ENCODE peak calls at places on chromosome 14, in four cellular contexts. One of them, this sample, is unnamed.
A peak's percentile ranks its signal among the peaks of the same experiment; 100 is the strongest.

GRCh38 chr14:61426048-61426447 is 104.7 kb downstream of the PRKCH start:
- DNase-seq in GM12878: no peak
- DNase-seq in EH: no peak
- DNase-seq in activated T-cell treated with anti-CD3 and anti-CD28 coated beads for 1 hour: no peak
- DNase-seq in this sample: no peak

GRCh38 chr14:84403585-84403984 is 1126.4 kb upstream of the FLRT2 start:
- DNase-seq in activated T-cell treated with anti-CD3 and anti-CD28 coated beads for 1 hour: no peak
- DNase-seq in GM12878: no peak
- DNase-seq in EH: no peak
- DNase-seq in this sample: no peak

GRCh38 chr14:52527052-52527451 is 25.3 kb downstream of the TXNDC16 start:
- DNase-seq in EH: no peak
- DNase-seq in activated T-cell treated with anti-CD3 and anti-CD28 coated beads for 1 hour: no peak
- DNase-seq in GM12878: no peak
- DNase-seq in this sample: no peak

GRCh38 chr14:90624228-90624627 is 192.0 kb downstream of the TTC7B start:
- DNase-seq in activated T-cell treated with anti-CD3 and anti-CD28 coated beads for 1 hour: no peak
- DNase-seq in EH: peak; percentile 83
- DNase-seq in GM12878: no peak
- DNase-seq in this sample: no peak

GRCh38 chr14:37090026-37090425 is 82.4 kb downstream of the SLC25A21 start:
- DNase-seq in GM12878: no peak
- DNase-seq in EH: peak; percentile 31
- DNase-seq in activated T-cell treated with anti-CD3 and anti-CD28 coated beads for 1 hour: no peak
- DNase-seq in this sample: no peak

GRCh38 chr14:97077253-97077653 is 280.1 kb downstream of the VRK1 start:
- DNase-seq in EH: no peak
- DNase-seq in activated T-cell treated with anti-CD3 and anti-CD28 coated beads for 1 hour: no peak
- DNase-seq in GM12878: peak; percentile 30
- DNase-seq in this sample: peak; percentile 14

GRCh38 chr14:32354716-32355115 is 25.6 kb downstream of the AKAP6 start:
- DNase-seq in activated T-cell treated with anti-CD3 and anti-CD28 coated beads for 1 hour: no peak
- DNase-seq in EH: no peak
- DNase-seq in GM12878: no peak
- DNase-seq in this sample: no peak

GRCh38 chr14:38150075-38150474 is 57.6 kb upstream of the SSTR1 start:
- DNase-seq in activated T-cell treated with anti-CD3 and anti-CD28 coated beads for 1 hour: no peak
- DNase-seq in GM12878: no peak
- DNase-seq in EH: peak; percentile 12
- DNase-seq in this sample: no peak

GRCh38 chr14:33916663-33917565 is 34.0 kb downstream of the EGLN3 start:
- DNase-seq in EH: peak; percentile 10
- DNase-seq in GM12878: no peak
- DNase-seq in activated T-cell treated with anti-CD3 and anti-CD28 coated beads for 1 hour: no peak
- DNase-seq in this sample: no peak

GRCh38 chr14:79438696-79439342 is 772.5 kb downstream of the DIO2 start:
- DNase-seq in EH: no peak
- DNase-seq in activated T-cell treated with anti-CD3 and anti-CD28 coated beads for 1 hour: no peak
- DNase-seq in GM12878: no peak
- DNase-seq in this sample: no peak

GRCh38 chr14:99910337-99911268 is 117.4 kb downstream of the EML1 start:
- DNase-seq in activated T-cell treated with anti-CD3 and anti-CD28 coated beads for 1 hour: no peak
- DNase-seq in GM12878: no peak
- DNase-seq in EH: peak; percentile 93
- DNase-seq in this sample: no peak

GRCh38 chr14:95784137-95784536 is 70.2 kb upstream of the TCL1A start:
- DNase-seq in activated T-cell treated with anti-CD3 and anti-CD28 coated beads for 1 hour: no peak
- DNase-seq in GM12878: no peak
- DNase-seq in EH: peak; percentile 54
- DNase-seq in this sample: no peak

GRCh38 chr14:50521912-50522341 is 10.4 kb downstream of the MAP4K5 start:
- DNase-seq in GM12878: no peak
- DNase-seq in activated T-cell treated with anti-CD3 and anti-CD28 coated beads for 1 hour: no peak
- DNase-seq in EH: peak; percentile 26
- DNase-seq in this sample: no peak

GRCh38 chr14:94011795-94012194 is 14.3 kb upstream of the OTUB2 start:
- DNase-seq in activated T-cell treated with anti-CD3 and anti-CD28 coated beads for 1 hour: no peak
- DNase-seq in EH: peak; percentile 47
- DNase-seq in GM12878: no peak
- DNase-seq in this sample: no peak

GRCh38 chr14:45519770-45520169 is 266.8 kb upstream of the MIS18BP1 start:
- DNase-seq in EH: no peak
- DNase-seq in GM12878: no peak
- DNase-seq in activated T-cell treated with anti-CD3 and anti-CD28 coated beads for 1 hour: no peak
- DNase-seq in this sample: no peak

GRCh38 chr14:62002636-62003035 is 240.4 kb downstream of the SNAPC1 start:
- DNase-seq in GM12878: no peak
- DNase-seq in activated T-cell treated with anti-CD3 and anti-CD28 coated beads for 1 hour: no peak
- DNase-seq in EH: peak; percentile 59
- DNase-seq in this sample: no peak

GRCh38 chr14:99030436-99030835 is 241.6 kb downstream of the BCL11B start:
- DNase-seq in activated T-cell treated with anti-CD3 and anti-CD28 coated beads for 1 hour: no peak
- DNase-seq in GM12878: no peak
- DNase-seq in EH: no peak
- DNase-seq in this sample: no peak

GRCh38 chr14:56422703-56423213 is 156.8 kb upstream of the TMEM260 start:
- DNase-seq in activated T-cell treated with anti-CD3 and anti-CD28 coated beads for 1 hour: no peak
- DNase-seq in GM12878: no peak
- DNase-seq in EH: peak; percentile 73
- DNase-seq in this sample: peak; percentile 64

This sample was measured in SK-N-DZ.